ENCODE peak calls at places on chromosome 11, in nine cellular contexts. Y is A549, G is GM23338, J is HCT116, L is HepG2, R is Panc1, S is K562, M is GM12878, U is SK-N-SH. X is an unnamed sample.

GRCh38 chr11:495537-495931 is 11.5 kb downstream of the RNH1 start:
- DNase-seq in J (no peak), Y (no peak), S (no peak), R (no peak), U (no peak), L (no peak), M (no peak), G (no peak), X (no peak)

GRCh38 chr11:125320347-125321122 is 156.0 kb downstream of the PKNOX2 start:
- DNase-seq in J (no peak), U (no peak), L (no peak), S (no peak), R (no peak), Y (no peak), M (no peak), G (peak), X (no peak)

GRCh38 chr11:75949023-75949672 is 134.1 kb downstream of the UVRAG start:
- DNase-seq in R (no peak), U (peak), Y (no peak), L (no peak), J (no peak), S (no peak), M (no peak), G (no peak), X (no peak)

GRCh38 chr11:71447791-71448256 is 369 bp downstream of the DHCR7 start:
- DNase-seq in M (no peak), Y (no peak), U (peak), R (no peak), S (peak), G (peak), L (no peak), J (no peak), X (peak)

GRCh38 chr11:64121637-64122410 is 44.1 kb downstream of the MACROD1 start:
- DNase-seq in R (no peak), Y (no peak), L (no peak), U (no peak), S (no peak), M (no peak), G (no peak), J (no peak), X (no peak)

GRCh38 chr11:33690290-33691050 is 10.2 kb downstream of the C11orf91 start:
- DNase-seq in U (no peak), L (peak), S (no peak), R (peak), Y (peak), M (no peak), J (peak), G (no peak), X (no peak)

GRCh38 chr11:43135966-43136534 is 175.7 kb upstream of the API5 start:
- DNase-seq in L (no peak), R (no peak), J (no peak), G (no peak), S (no peak), U (no peak), M (peak), Y (no peak), X (no peak)

GRCh38 chr11:15893080-15893492 is 463.3 kb downstream of the SOX6 start:
- DNase-seq in G (no peak), S (no peak), Y (no peak), U (peak), R (no peak), J (no peak), M (no peak), L (no peak), X (no peak)

GRCh38 chr11:107928767-107929507 is 689 bp downstream of the RAB39A start:
- DNase-seq in J (no peak), Y (peak), L (no peak), S (no peak), M (no peak), U (peak), R (no peak), G (peak), X (peak)

DNA sequence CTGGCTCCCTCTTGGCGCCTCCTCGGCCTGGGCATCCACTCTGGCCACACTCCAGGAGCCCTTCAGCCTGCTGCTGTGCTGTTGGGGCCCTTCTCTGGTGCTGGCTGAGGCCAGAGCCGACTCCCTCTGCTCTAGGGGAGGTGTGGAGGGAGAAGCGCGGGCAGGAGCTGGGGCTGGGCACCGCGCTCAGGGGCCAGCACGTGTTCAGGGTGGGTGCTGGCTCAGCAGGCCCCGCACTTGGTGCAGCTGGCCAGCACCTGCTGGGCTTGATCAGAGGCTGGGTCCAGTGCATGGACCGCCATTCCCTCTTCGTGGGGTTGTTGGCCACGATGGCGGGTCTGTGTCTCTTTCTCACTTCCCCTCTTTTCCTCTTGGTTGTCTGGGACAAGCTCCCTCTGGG is 2381.0 kb downstream of the LRRC4C start:
- DNase-seq in L (no peak), G (no peak), M (no peak), J (no peak), S (no peak), U (no peak), R (no peak), Y (no peak), X (no peak)
- TF ChIP-seq REST in L (no peak), G (no peak), M (no peak), J (no peak), S (no peak), U (no peak), R (no peak), Y (no peak), X (no peak)

GRCh38 chr11:11268119-11268518 is 84.9 kb downstream of the CSNK2A3 start:
- DNase-seq in G (no peak), Y (no peak), R (no peak), U (no peak), M (no peak), S (no peak), L (no peak), J (no peak), X (no peak)

GRCh38 chr11:11268706-11269105 is 84.3 kb downstream of the CSNK2A3 start:
- DNase-seq in L (no peak), J (no peak), G (no peak), S (no peak), R (no peak), U (no peak), M (no peak), Y (no peak), X (no peak)

GRCh38 chr11:11267312-11267711 is 85.7 kb downstream of the CSNK2A3 start:
- DNase-seq in Y (no peak), L (no peak), G (no peak), U (no peak), R (no peak), J (no peak), S (no peak), M (no peak), X (no peak)

GRCh38 chr11:11265320-11265719 is 87.7 kb downstream of the CSNK2A3 start:
- DNase-seq in M (no peak), R (no peak), G (no peak), U (no peak), L (no peak), Y (no peak), S (no peak), J (no peak), X (no peak)

DNA sequence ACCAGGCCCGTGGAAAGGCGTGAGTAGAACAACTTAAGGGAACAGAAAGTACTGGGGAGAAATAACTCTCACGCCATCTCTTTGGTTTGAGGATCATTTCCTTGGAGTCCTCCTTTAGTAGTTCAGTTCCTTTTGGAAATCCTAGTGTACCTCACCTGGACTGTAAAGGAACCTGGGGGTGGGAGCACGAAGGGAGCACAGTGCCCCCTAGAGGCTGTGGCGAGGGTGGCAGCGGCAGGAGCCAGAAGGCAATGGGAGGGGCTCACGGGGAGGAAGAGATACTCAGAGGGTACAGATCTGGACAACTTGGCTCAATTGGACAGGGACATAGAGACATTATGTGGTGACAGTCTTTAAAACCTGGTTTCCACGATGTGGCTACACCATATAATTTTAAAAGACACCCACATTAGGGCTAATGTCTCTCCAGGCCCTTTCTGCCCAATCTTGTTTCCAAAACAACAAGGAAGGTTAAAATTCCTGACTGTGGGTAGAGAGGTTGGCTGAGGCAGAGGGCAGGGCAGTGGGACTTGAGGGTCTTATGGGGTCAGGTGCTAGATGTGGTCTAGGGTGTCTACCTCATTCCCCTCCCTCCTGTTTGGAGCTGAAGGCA is 87.0 kb downstream of the CSNK2A3 start:
- DNase-seq in U (peak), R (peak), L (no peak), S (peak), G (peak), J (peak), Y (peak), M (no peak), X (peak)
- TF ChIP-seq REST in U (no peak), R (no peak), L (no peak), S (no peak), G (no peak), J (no peak), Y (no peak), M (no peak), X (no peak)

GRCh38 chr11:3879216-3879966 is 23.9 kb downstream of the STIM1 start:
- DNase-seq in Y (no peak), S (no peak), R (no peak), J (no peak), L (no peak), G (no peak), U (no peak), M (peak), X (no peak)
- TF ChIP-seq REST in Y (no peak), S (no peak), R (no peak), J (no peak), L (no peak), G (no peak), U (no peak), M (no peak), X (no peak)

DNA sequence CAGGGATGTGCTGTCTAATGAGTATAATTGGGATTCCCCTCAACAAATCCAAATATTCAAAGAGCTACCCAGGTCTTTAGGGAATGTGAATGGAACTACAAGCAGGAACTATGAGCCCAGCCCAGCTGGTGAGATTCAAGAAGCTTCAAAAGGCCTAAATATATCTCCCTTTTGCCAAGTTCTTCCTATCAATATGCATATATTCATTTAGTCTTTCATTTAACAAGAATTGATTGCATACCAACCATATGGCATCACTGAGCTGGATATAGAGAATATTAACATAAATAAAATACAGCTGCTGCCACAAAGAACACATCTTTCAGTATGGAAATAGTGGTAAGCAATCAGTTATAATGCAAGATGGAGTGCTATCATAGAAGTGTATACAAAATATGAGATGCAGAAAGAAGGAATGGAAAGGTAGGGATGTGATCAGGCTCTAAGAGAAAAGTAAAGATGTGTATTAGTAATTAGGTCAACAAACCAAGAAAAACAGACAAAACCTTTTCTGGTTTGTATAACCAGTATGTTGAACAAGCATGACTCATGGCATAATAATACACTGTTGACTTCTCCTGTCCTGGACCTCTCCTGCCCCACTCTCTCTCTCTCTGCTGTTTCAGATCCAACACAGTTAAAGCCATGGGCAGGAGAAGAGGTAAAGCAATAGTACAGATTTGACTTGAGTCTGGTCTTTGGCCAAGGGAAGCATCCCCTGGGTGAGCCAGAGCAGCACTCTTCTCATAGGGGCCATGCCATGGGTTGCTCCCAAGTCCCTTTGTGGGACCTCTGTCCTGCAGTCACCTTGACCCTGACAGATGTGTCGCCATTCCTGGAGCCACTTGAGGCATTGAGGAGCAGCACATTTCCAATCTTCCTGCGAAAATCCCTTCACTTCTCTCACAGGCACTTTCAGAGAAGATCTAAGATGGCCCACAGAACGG is 58.6 kb upstream of the PRSS23 start:
- DNase-seq in Y (peak), L (peak), S (no peak), M (no peak), J (no peak), R (peak), U (no peak), G (no peak), X (no peak)
- TF ChIP-seq REST in Y (no peak), L (no peak), S (no peak), M (no peak), J (no peak), R (no peak), U (no peak), G (no peak), X (no peak)

GRCh38 chr11:4647795-4648194 is 4.0 kb downstream of the OR51E1 start:
- DNase-seq in U (peak), M (no peak), L (no peak), Y (no peak), J (no peak), G (no peak), R (no peak), S (no peak), X (no peak)
- TF ChIP-seq REST in U (no peak), M (no peak), L (no peak), Y (no peak), J (no peak), G (no peak), R (no peak), S (no peak), X (no peak)

DNA sequence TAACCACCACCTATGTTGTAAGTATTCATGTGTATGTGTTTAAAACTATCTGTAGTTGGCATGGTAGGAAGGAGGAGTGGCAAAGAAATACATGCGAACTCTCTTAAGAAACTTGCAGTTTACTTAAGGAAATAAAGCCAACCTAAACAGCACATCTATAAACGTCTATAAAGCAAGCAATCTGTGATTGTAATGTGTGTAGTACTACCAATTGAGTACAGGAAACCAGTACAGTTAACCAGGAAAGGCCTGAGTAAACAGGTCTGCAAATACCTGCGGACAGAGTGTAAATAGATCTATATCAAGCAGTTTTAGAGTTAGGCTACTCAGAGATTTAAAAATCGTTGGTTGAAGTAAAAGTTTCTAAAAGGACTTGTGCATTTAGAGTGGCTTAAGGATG is 59.5 kb upstream of the AMOTL1 start:
- DNase-seq in L (no peak), Y (no peak), R (no peak), U (no peak), J (no peak), S (no peak), M (no peak), G (no peak), X (no peak)
- TF ChIP-seq REST in L (no peak), Y (no peak), R (no peak), U (no peak), J (no peak), S (no peak), M (no peak), G (no peak), X (no peak)

GRCh38 chr11:59802639-59803176 is 7.9 kb downstream of the MRPL16 start:
- DNase-seq in U (peak), S (peak), J (peak), G (peak), M (no peak), Y (peak), L (peak), R (peak), X (peak)

GRCh38 chr11:59800390-59801037 is 10.1 kb downstream of the MRPL16 start:
- DNase-seq in M (no peak), J (no peak), R (no peak), S (no peak), L (no peak), G (no peak), U (no peak), Y (no peak), X (no peak)

GRCh38 chr11:59801160-59801706 is 9.3 kb downstream of the MRPL16 start:
- DNase-seq in J (no peak), Y (no peak), L (no peak), R (no peak), G (no peak), U (no peak), M (no peak), S (no peak), X (no peak)

GRCh38 chr11:59807047-59807446 is 3.5 kb downstream of the MRPL16 start:
- DNase-seq in J (no peak), Y (no peak), M (no peak), U (no peak), S (no peak), R (no peak), G (no peak), L (peak), X (no peak)

GRCh38 chr11:59801981-59802638 is 8.5 kb downstream of the MRPL16 start:
- DNase-seq in Y (peak), G (peak), M (no peak), J (no peak), S (no peak), R (no peak), L (no peak), U (peak), X (no peak)
- TF ChIP-seq REST in Y (no peak), G (no peak), M (no peak), J (no peak), S (no peak), R (no peak), L (no peak), U (no peak), X (no peak)

GRCh38 chr11:36292311-36292722 is 3.1 kb upstream of the COMMD9 start:
- DNase-seq in U (peak), Y (peak), R (no peak), S (peak), G (peak), M (peak), L (no peak), J (peak), X (peak)
- TF ChIP-seq REST in U (no peak), Y (no peak), R (no peak), S (no peak), G (no peak), M (no peak), L (no peak), J (no peak), X (no peak)

GRCh38 chr11:65915821-65916251 is 3.0 kb downstream of the C11orf68 start:
- DNase-seq in Y (peak), G (peak), M (no peak), U (no peak), J (peak), L (peak), R (peak), S (no peak), X (no peak)
- TF ChIP-seq REST in Y (no peak), G (no peak), M (no peak), U (peak), J (no peak), L (no peak), R (peak), S (no peak), X (no peak)

X was measured in HL-60.